ENCODE peak calls at places on chromosome 14, in nine cellular contexts. B, U, Y, A, W, Q, R, C and J are unnamed samples.

GRCh38 chr14:71105177-71105576 is 197.9 kb downstream of the PCNX1 start:
- DNase-seq in C (no peak), B (no peak), A (no peak), R (no peak), U (no peak), Y (no peak), Q (no peak), W (no peak), J (no peak)

GRCh38 chr14:81301813-81302212 is 81.1 kb upstream of the GTF2A1 start:
- DNase-seq in Y (no peak), R (no peak), B (no peak), W (no peak), U (no peak), C (no peak), A (no peak), Q (no peak), J (no peak)

GRCh38 chr14:69996197-69996596 is 117.0 kb downstream of the SMOC1 start:
- DNase-seq in Q (no peak), Y (no peak), C (no peak), W (peak; percentile 55), A (no peak), B (no peak), R (no peak), U (no peak), J (no peak)

GRCh38 chr14:76922599-76922998 is 96.4 kb downstream of the LRRC74A start:
- DNase-seq in B (no peak), Q (no peak), W (peak; percentile 77), R (no peak), Y (no peak), C (no peak), A (no peak), U (no peak), J (no peak)

GRCh38 chr14:30656190-30656632 is 34.1 kb downstream of the SCFD1 start:
- DNase-seq in R (no peak), C (peak; percentile 27), W (peak; percentile 11), B (no peak), A (peak; percentile 25), Q (peak; percentile 41), Y (peak; percentile 25), U (no peak), J (peak; percentile 38)

GRCh38 chr14:86038401-86038985 is 508.5 kb downstream of the FLRT2 start:
- DNase-seq in R (peak; percentile 14), W (peak; percentile 33), C (peak; percentile 23), Y (peak; percentile 63), U (no peak), A (peak; percentile 40), B (peak; percentile 31), Q (peak; percentile 19), J (peak; percentile 52)

GRCh38 chr14:104140463-104141331 is 2.3 kb downstream of the KIF26A start:
- DNase-seq in Y (no peak), U (peak; percentile 14), R (peak; percentile 5), W (no peak), C (no peak), Q (no peak), A (no peak), B (peak; percentile 12), J (no peak)

GRCh38 chr14:95597784-95598204 is 62.9 kb downstream of the GLRX5 start:
- DNase-seq in Q (no peak), Y (no peak), A (no peak), R (no peak), W (peak; percentile 29), B (peak; percentile 31), C (peak; percentile 3), U (no peak), J (peak; percentile 11)

GRCh38 chr14:84351646-84352045 is 1178.3 kb upstream of the FLRT2 start:
- DNase-seq in U (no peak), W (no peak), Y (no peak), Q (no peak), R (no peak), B (no peak), A (no peak), C (no peak), J (no peak)

GRCh38 chr14:99976681-99977080 is 88.5 kb upstream of the EVL start:
- DNase-seq in U (no peak), Y (no peak), R (no peak), A (no peak), Q (no peak), C (no peak), W (no peak), B (no peak), J (no peak)

GRCh38 chr14:105841022-105842009 is 314.9 kb downstream of the TMEM121 start:
- DNase-seq in Q (peak; percentile 8), Y (no peak), W (no peak), B (no peak), C (no peak), A (peak; percentile 6), R (no peak), U (no peak), J (no peak)

GRCh38 chr14:105844047-105844630 is 317.8 kb downstream of the TMEM121 start:
- DNase-seq in C (no peak), A (no peak), Q (peak; percentile 13), Y (no peak), R (no peak), B (no peak), W (no peak), U (no peak), J (no peak)

GRCh38 chr14:105844810-105845724 is 318.7 kb downstream of the TMEM121 start:
- DNase-seq in C (no peak), Q (peak; percentile 12), R (no peak), Y (no peak), W (no peak), B (no peak), A (no peak), U (no peak), J (no peak)

GRCh38 chr14:105842105-105842504 is 315.7 kb downstream of the TMEM121 start:
- DNase-seq in C (no peak), U (no peak), Q (peak; percentile 8), B (no peak), R (no peak), Y (no peak), A (peak; percentile 2), W (no peak), J (no peak)

DNA sequence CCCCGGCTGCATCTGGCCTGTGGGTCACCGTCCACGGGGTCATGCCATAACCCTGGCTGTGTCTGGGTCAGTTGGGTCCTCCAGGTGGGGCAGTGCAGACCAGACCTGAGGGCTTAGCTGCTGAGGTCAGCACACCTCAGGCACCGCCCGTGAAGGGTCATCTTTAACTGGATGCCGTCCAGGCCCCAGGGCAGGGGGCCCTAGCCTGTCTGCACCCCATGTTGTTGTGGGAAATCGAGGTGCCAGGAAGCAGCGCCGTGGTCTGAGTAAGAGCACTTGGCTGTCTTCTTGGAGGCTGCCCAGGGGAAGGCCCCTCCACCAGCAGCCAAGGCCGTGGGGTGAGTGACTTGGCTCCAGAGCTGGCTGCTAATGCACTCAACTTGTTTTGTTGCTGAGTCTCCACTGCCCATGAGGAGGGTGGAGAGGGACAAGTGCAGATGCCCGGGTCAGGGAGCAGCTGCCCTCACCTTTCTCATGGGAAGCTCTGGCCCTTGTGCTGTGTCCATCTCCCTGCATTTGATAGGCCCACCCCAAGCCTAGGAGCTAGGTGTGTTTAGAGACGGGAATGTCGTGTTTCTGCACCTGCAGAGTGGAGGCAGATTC is 317.2 kb downstream of the TMEM121 start:
- DNase-seq in Y (no peak), B (no peak), A (peak; percentile 5), U (no peak), W (no peak), C (no peak), Q (peak; percentile 10), R (no peak), J (no peak)
- TF ChIP-seq CTCF in Y (no peak), B (no peak), A (no peak), U (no peak), W (no peak), C (no peak), Q (no peak), R (no peak), J (no peak)

DNA sequence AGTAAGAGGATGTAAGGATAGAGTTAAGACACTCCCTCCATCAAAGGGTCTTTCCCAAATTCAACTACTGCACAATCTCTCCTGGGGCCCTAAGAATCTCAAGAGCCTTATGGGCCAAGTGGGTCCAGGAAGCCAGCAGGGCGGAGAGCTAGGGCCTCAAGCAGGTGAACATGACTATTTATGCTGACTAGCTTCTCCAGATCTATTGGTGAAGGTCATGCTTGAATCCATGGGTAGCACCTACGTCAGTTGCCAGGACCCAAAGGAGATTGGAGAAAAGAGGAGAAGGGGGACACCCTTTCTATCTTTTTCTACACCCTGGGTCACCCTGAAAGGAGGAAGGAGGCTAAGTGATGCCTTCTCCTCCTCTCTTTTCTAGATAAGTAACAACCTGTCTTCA is 534.2 kb upstream of the MIS18BP1 start:
- DNase-seq in Y (no peak), B (no peak), C (no peak), Q (no peak), W (no peak), A (no peak), R (no peak), U (no peak), J (no peak)
- H3K9me3 ChIP-seq in Y (no peaks in the 10 kb centered on the region), B (peaks cover 57% of the 10 kb centered on the region), C (no peaks in the 10 kb centered on the region), Q (peaks cover 4% of the 10 kb centered on the region), W (no peaks in the 10 kb centered on the region), A (peaks cover 8% of the 10 kb centered on the region), R (peaks cover 5% of the 10 kb centered on the region), U (peaks cover 29% of the 10 kb centered on the region), J (peaks cover 32% of the 10 kb centered on the region)

DNA sequence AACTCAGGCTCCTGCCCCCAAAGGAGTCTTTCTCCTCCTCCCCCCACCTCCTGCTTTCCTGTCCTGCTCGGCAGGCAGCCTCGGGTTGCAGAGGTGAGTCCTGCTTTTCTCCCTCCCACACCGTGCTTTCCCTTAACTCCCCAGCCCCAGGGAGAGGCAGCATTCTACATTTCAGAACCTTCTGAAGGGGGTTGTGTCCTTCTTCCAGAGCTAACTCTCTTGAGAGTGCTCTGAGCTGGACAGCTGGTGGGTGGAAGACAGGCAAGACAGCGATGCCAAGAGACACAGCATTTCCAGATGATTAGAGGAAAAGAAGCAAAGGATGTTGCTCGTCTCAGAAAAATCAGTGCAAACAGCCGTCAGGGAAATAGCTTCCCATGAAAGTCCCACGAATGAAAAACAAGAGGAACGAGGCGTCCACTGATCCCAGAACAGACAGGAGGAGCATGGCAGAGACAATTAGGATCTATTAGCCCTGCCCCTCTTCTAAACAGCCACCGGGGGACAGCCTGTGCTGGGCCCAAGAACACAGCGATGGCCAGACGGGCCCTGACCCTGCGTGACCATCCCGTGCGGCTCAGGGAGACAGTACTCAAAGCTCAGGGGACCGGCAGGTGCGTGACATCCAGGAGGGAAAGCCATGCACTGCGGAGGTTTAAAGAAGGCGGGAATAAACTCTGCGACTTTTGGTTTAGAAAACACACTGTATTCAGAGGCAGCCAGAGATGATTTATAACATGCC is 216.5 kb upstream of the RTL1 start:
- DNase-seq in R (peak; percentile 15), U (no peak), B (no peak), C (no peak), Q (peak; percentile 8), A (peak; percentile 10), W (peak; percentile 18), Y (peak; percentile 24), J (no peak)
- TF ChIP-seq CTCF in R (no peak), U (no peak), B (no peak), C (no peak), Q (no peak), A (no peak), W (no peak), Y (no peak), J (no peak)

GRCh38 chr14:61489932-61490331 is 168.6 kb downstream of the PRKCH start:
- DNase-seq in U (no peak), C (no peak), W (peak; percentile 41), Q (no peak), A (no peak), B (peak; percentile 67), R (peak; percentile 42), Y (peak; percentile 35), J (no peak)
- H3K9me3 ChIP-seq in U (no peaks in the 10 kb centered on the region), C (no peaks in the 10 kb centered on the region), W (no peaks in the 10 kb centered on the region), Q (no peaks in the 10 kb centered on the region), A (no peaks in the 10 kb centered on the region), B (no peaks in the 10 kb centered on the region), R (no peaks in the 10 kb centered on the region), Y (no peaks in the 10 kb centered on the region), J (no peaks in the 10 kb centered on the region)